ENCODE peak calls at places on chromosomes 11 and 22, in ten cellular contexts. H, Y, C, N, S, D, J, Z, T and M are unnamed samples.

GRCh38 chr22:46428602-46429326 is 93.2 kb downstream of the TRMU start:
- DNase-seq in H (no peak), Y (no peak), C (no peak), N (no peak), S (no peak), D (no peak), J (no peak), Z (no peak), T (no peak), M (no peak)

GRCh38 chr11:76329084-76329648 is 51.8 kb downstream of the THAP12 start:
- DNase-seq in H (peak), Y (no peak), C (no peak), N (no peak), S (no peak), D (no peak), J (no peak), Z (no peak), T (no peak), M (no peak)

GRCh38 chr11:3992964-3993363 is 101.6 kb upstream of the RRM1 start:
- DNase-seq in H (no peak), Y (no peak), C (no peak), N (no peak), S (no peak), D (no peak), J (no peak), Z (no peak), T (no peak), M (no peak)

GRCh38 chr11:132396318-132396717 is 1025.9 kb downstream of the NTM start:
- DNase-seq in H (no peak), Y (no peak), C (no peak), N (no peak), S (no peak), D (no peak), J (no peak), Z (no peak), T (no peak), M (no peak)

GRCh38 chr11:2393111-2393868 is 7.3 kb upstream of the TSSC4 start:
- DNase-seq in H (no peak), Y (no peak), C (no peak), N (no peak), S (no peak), D (no peak), J (no peak), Z (no peak), T (no peak), M (no peak)

GRCh38 chr11:18192988-18193387 is 20.4 kb downstream of the MRGPRX4 start:
- DNase-seq in H (peak), Y (no peak), C (no peak), N (no peak), S (no peak), D (peak), J (no peak), Z (no peak), T (no peak), M (no peak)

GRCh38 chr22:45960477-45961386 is 16.2 kb downstream of the WNT7B start:
- DNase-seq in H (peak), Y (no peak), C (no peak), N (no peak), S (no peak), D (no peak), J (no peak), Z (no peak), T (no peak), M (no peak)

GRCh38 chr22:43151251-43152000 is at the start of gene TSPO:
- DNase-seq in H (peak), Y (peak), C (no peak), N (peak), S (peak), D (no peak), J (peak), Z (peak), T (peak), M (peak)

GRCh38 chr11:3230636-3231549 is 1.3 kb downstream of the MRGPRE start:
- DNase-seq in H (no peak), Y (no peak), C (no peak), N (no peak), S (no peak), D (no peak), J (peak), Z (no peak), T (peak), M (no peak)

GRCh38 chr22:32808038-32808445 is 6.5 kb downstream of the TIMP3 start:
- DNase-seq in H (no peak), Y (no peak), C (no peak), N (no peak), S (no peak), D (no peak), J (no peak), Z (no peak), T (no peak), M (no peak)
- TF ChIP-seq POLR2AphosphoS5 in H (no peak), Y (no peak), C (no peak), N (peak), S (no peak), D (no peak), J (no peak), Z (no peak), T (peak), M (no peak)

GRCh38 chr22:17973217-17973616 is 51.1 kb downstream of the MICAL3 start:
- DNase-seq in H (no peak), Y (no peak), C (no peak), N (no peak), S (no peak), D (no peak), J (no peak), Z (no peak), T (no peak), M (no peak)
- H3K27ac ChIP-seq in H (peak), Y (no peak), C (no peak), N (peak), S (peak), D (no peak), J (no peak), Z (no peak), T (peak), M (peak)

DNA sequence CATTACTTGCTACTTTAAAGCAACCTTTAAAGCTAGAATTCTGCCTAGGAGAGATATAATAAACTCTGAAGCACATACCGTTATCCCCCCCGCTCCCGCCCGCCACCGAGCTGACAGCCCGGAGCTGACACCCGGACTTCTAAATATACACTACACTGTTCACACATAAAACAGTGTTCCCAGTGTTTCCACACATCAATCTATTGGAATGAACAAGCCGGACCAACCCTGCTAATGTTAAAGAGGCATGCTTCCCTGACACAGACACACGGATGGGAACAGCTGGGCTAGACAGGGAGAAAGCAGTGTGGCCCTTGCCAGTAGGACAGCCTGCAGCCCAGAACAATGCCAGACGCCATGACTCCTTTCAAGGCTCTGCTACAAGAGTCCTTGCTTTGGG is 108.4 kb upstream of the CSNK2A3 start:
- DNase-seq in H (no peak), Y (no peak), C (no peak), N (no peak), S (no peak), D (no peak), J (no peak), Z (no peak), T (no peak), M (no peak)
- TF ChIP-seq POLR2AphosphoS5 in H (no peak), Y (no peak), C (no peak), N (no peak), S (no peak), D (no peak), J (no peak), Z (no peak), T (peak), M (no peak)

DNA sequence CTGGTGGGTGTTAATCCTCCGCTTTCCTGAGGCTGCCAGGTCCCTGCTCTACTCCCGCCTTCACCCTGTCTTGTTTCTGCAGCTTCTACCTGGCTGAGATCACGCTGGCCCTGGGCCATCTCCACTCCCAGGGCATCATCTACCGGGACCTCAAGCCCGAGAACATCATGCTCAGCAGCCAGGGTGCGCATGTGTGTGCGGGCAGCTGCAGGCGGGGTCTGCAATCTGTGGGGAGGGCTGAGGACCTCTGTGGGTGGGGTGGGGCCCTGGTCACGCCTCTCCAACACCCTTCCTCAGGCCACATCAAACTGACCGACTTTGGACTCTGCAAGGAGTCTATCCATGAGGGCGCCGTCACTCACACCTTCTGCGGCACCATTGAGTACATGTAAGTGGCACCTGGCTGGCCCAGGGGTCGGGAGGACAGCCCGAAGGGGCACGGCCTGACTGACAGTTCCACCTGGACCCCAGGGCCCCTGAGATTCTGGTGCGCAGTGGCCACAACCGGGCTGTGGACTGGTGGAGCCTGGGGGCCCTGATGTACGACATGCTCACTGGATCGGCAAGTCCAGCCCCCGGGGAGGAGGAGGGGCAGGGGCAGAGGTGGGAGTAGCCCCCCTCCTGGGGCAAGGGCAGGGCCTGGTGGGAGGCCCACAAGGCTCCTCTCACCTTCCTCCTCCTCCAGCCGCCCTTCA is 4.5 kb downstream of the RPS6KB2 start:
- DNase-seq in H (no peak), Y (no peak), C (no peak), N (peak), S (no peak), D (no peak), J (no peak), Z (no peak), T (no peak), M (no peak)
- H3K27ac ChIP-seq in H (no peak), Y (no peak), C (no peak), N (peak), S (no peak), D (no peak), J (no peak), Z (no peak), T (no peak), M (no peak)